ENCODE peak calls at places on chromosomes 6 and 20, in seven cellular contexts. One of them, this sample, is unnamed.

GRCh38 chr6:40907198-40907701 is 131.8 kb downstream of the UNC5CL start:
- DNase-seq in tibial nerve: no peak
- DNase-seq in ovary: no peak
- DNase-seq in testis: peak
- DNase-seq in uterus: peak
- DNase-seq in esophagus squamous epithelium: no peak
- DNase-seq in lower leg skin: peak
- DNase-seq in this sample: no peak

GRCh38 chr6:41272591-41273175 is 13.8 kb downstream of the TREM1 start:
- DNase-seq in lower leg skin: no peak
- DNase-seq in ovary: no peak
- DNase-seq in uterus: no peak
- DNase-seq in esophagus squamous epithelium: no peak
- DNase-seq in testis: no peak
- DNase-seq in tibial nerve: no peak
- DNase-seq in this sample: no peak

GRCh38 chr6:91575032-91575431 is 988.2 kb upstream of the MAP3K7 start:
- DNase-seq in uterus: no peak
- DNase-seq in lower leg skin: no peak
- DNase-seq in ovary: no peak
- DNase-seq in testis: no peak
- DNase-seq in tibial nerve: no peak
- DNase-seq in esophagus squamous epithelium: no peak
- DNase-seq in this sample: no peak

GRCh38 chr6:2498224-2498623 is 252.5 kb downstream of the MYLK4 start:
- DNase-seq in ovary: no peak
- DNase-seq in uterus: no peak
- DNase-seq in esophagus squamous epithelium: no peak
- DNase-seq in lower leg skin: no peak
- DNase-seq in testis: no peak
- DNase-seq in tibial nerve: no peak
- DNase-seq in this sample: no peak

GRCh38 chr6:6395581-6396197 is 75.2 kb upstream of the F13A1 start:
- DNase-seq in ovary: no peak
- DNase-seq in esophagus squamous epithelium: no peak
- DNase-seq in uterus: no peak
- DNase-seq in testis: no peak
- DNase-seq in tibial nerve: no peak
- DNase-seq in lower leg skin: no peak
- DNase-seq in this sample: peak

GRCh38 chr6:39143238-39143930 is 28.4 kb upstream of the SAYSD1 start:
- DNase-seq in testis: no peak
- DNase-seq in uterus: no peak
- DNase-seq in tibial nerve: no peak
- DNase-seq in ovary: no peak
- DNase-seq in lower leg skin: no peak
- DNase-seq in esophagus squamous epithelium: no peak
- DNase-seq in this sample: no peak

GRCh38 chr6:34523441-34524206 is 32.5 kb downstream of the SPDEF start:
- DNase-seq in testis: no peak
- DNase-seq in tibial nerve: no peak
- DNase-seq in esophagus squamous epithelium: no peak
- DNase-seq in ovary: no peak
- DNase-seq in lower leg skin: no peak
- DNase-seq in uterus: no peak
- DNase-seq in this sample: no peak

GRCh38 chr20:40630723-40631631 is 58.1 kb downstream of the MAFB start:
- DNase-seq in testis: no peak
- DNase-seq in ovary: no peak
- DNase-seq in lower leg skin: peak
- DNase-seq in esophagus squamous epithelium: no peak
- DNase-seq in tibial nerve: no peak
- DNase-seq in uterus: no peak
- DNase-seq in this sample: peak

GRCh38 chr6:84623956-84624680 is 140.3 kb downstream of the TBX18 start:
- DNase-seq in esophagus squamous epithelium: no peak
- DNase-seq in ovary: no peak
- DNase-seq in testis: no peak
- DNase-seq in uterus: no peak
- DNase-seq in tibial nerve: no peak
- DNase-seq in lower leg skin: no peak
- DNase-seq in this sample: no peak

GRCh38 chr6:30163090-30163917 is at the start of gene TRIM15:
- DNase-seq in esophagus squamous epithelium: no peak
- DNase-seq in ovary: no peak
- DNase-seq in uterus: no peak
- DNase-seq in lower leg skin: no peak
- DNase-seq in testis: no peak
- DNase-seq in tibial nerve: no peak
- DNase-seq in this sample: no peak
- TF ChIP-seq POLR2A in esophagus squamous epithelium: no peak
- TF ChIP-seq POLR2A in ovary: no peak
- TF ChIP-seq POLR2A in uterus: no peak
- TF ChIP-seq POLR2A in lower leg skin: no peak
- TF ChIP-seq POLR2A in testis: no peak
- TF ChIP-seq POLR2A in tibial nerve: no peak
- TF ChIP-seq POLR2A in this sample: no peak

DNA sequence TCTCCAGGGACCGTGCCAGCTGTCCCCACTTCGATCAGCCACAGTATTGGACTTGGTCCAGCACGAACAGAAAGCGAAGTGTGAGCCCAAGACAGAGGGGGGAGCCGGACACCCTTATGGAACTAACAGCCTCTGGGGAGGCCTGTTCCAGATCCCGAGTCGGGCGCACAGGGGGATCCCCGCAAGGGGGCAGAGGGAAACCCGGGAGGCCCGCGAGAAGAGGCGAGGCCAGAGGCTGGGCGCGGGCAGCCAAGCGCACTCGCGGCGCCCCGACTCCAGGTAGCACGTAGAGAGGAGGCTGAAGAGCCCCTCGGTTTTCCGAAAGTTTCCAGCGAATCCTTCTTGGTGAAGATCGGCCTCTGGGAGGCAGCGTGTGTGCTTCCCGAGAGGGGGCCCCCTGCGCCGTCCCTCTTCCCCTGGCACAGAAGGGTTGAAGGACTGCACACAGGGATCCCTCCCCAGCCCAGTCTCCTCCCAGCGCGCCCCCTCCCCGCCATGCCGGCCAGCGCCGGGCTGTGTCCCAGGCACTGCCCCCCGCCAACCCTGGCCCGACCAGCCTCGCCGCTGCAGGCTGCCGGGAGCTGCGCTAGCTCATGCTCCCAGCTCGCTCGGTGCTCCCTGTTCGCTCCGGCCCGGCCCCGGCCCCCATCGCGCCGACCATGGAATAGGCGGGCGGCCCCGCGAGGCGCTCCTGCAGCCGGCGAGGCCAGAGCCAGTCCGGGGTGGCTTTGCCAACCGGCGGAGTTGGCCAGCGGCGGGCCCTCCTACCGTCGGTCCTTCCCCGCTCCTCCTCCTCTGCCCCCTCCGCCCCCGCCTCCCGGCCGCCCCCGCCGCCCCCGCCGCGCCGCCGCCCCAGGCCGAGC is 550 bp upstream of the SLC24A3 start:
- DNase-seq in testis: peak
- DNase-seq in uterus: peak
- DNase-seq in lower leg skin: no peak
- DNase-seq in esophagus squamous epithelium: no peak
- DNase-seq in tibial nerve: no peak
- DNase-seq in ovary: peak
- DNase-seq in this sample: peak
- TF ChIP-seq CTCF in testis: no peak
- TF ChIP-seq CTCF in uterus: peak
- TF ChIP-seq CTCF in lower leg skin: no peak
- TF ChIP-seq CTCF in esophagus squamous epithelium: peak
- TF ChIP-seq CTCF in tibial nerve: no peak
- TF ChIP-seq CTCF in ovary: peak
- TF ChIP-seq CTCF in this sample: no peak

GRCh38 chr6:28816339-28816908 is 107.4 kb downstream of the TRIM27 start:
- DNase-seq in ovary: no peak
- DNase-seq in tibial nerve: no peak
- DNase-seq in lower leg skin: no peak
- DNase-seq in esophagus squamous epithelium: no peak
- DNase-seq in testis: no peak
- DNase-seq in uterus: no peak
- DNase-seq in this sample: no peak
- H3K4me3 ChIP-seq in ovary: no peak
- H3K4me3 ChIP-seq in tibial nerve: no peak
- H3K4me3 ChIP-seq in lower leg skin: no peak
- H3K4me3 ChIP-seq in esophagus squamous epithelium: no peak
- H3K4me3 ChIP-seq in testis: no peak
- H3K4me3 ChIP-seq in uterus: no peak
- H3K4me3 ChIP-seq in this sample: no peak

DNA sequence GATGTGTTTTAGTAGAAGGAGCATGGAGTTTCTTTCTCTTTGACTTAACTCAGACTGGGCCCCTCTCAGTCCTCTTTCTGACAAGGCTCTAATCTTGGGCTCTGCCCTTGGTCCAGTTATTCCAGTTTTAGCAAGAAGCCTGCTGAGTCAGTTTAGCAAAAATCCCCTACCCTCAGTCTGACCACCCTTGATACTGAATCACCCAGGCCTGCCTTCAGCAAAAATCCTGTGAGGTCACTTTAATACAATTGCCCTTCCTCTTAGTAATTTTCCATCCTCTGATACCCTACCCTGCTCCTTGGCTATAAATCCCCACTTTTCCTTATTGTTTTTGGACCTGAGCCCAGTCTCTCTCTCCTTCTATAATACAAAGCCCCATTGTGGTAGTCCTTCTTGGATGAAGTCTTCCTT is 326.7 kb upstream of the NOX3 start:
- DNase-seq in lower leg skin: no peak
- DNase-seq in ovary: no peak
- DNase-seq in esophagus squamous epithelium: no peak
- DNase-seq in uterus: no peak
- DNase-seq in tibial nerve: no peak
- DNase-seq in testis: no peak
- DNase-seq in this sample: no peak
- TF ChIP-seq POLR2A in lower leg skin: no peak
- TF ChIP-seq POLR2A in ovary: no peak
- TF ChIP-seq POLR2A in esophagus squamous epithelium: no peak
- TF ChIP-seq POLR2A in uterus: no peak
- TF ChIP-seq POLR2A in tibial nerve: no peak
- TF ChIP-seq POLR2A in testis: no peak
- TF ChIP-seq POLR2A in this sample: no peak

GRCh38 chr20:50513169-50514034 is 3.2 kb downstream of the PTPN1 start:
- DNase-seq in tibial nerve: no peak
- DNase-seq in lower leg skin: no peak
- DNase-seq in uterus: no peak
- DNase-seq in ovary: no peak
- DNase-seq in esophagus squamous epithelium: no peak
- DNase-seq in testis: no peak
- DNase-seq in this sample: no peak

GRCh38 chr20:50510706-50511401 is 671 bp downstream of the PTPN1 start:
- DNase-seq in testis: peak
- DNase-seq in esophagus squamous epithelium: no peak
- DNase-seq in ovary: peak
- DNase-seq in tibial nerve: no peak
- DNase-seq in uterus: peak
- DNase-seq in lower leg skin: no peak
- DNase-seq in this sample: peak

GRCh38 chr20:50508171-50508761 is 1.9 kb upstream of the PTPN1 start:
- DNase-seq in tibial nerve: no peak
- DNase-seq in uterus: no peak
- DNase-seq in lower leg skin: no peak
- DNase-seq in esophagus squamous epithelium: no peak
- DNase-seq in ovary: no peak
- DNase-seq in testis: no peak
- DNase-seq in this sample: no peak

GRCh38 chr20:50512323-50512722 is 2.1 kb downstream of the PTPN1 start:
- DNase-seq in ovary: no peak
- DNase-seq in uterus: no peak
- DNase-seq in lower leg skin: no peak
- DNase-seq in tibial nerve: no peak
- DNase-seq in esophagus squamous epithelium: no peak
- DNase-seq in testis: no peak
- DNase-seq in this sample: no peak

GRCh38 chr20:50509923-50510705 is at the start of gene PTPN1:
- DNase-seq in tibial nerve: peak
- DNase-seq in uterus: peak
- DNase-seq in lower leg skin: peak
- DNase-seq in ovary: peak
- DNase-seq in esophagus squamous epithelium: peak
- DNase-seq in testis: peak
- DNase-seq in this sample: peak
- TF ChIP-seq CTCF in tibial nerve: no peak
- TF ChIP-seq CTCF in uterus: peak
- TF ChIP-seq CTCF in lower leg skin: no peak
- TF ChIP-seq CTCF in ovary: no peak
- TF ChIP-seq CTCF in esophagus squamous epithelium: peak
- TF ChIP-seq CTCF in testis: no peak
- TF ChIP-seq CTCF in this sample: no peak

DNA sequence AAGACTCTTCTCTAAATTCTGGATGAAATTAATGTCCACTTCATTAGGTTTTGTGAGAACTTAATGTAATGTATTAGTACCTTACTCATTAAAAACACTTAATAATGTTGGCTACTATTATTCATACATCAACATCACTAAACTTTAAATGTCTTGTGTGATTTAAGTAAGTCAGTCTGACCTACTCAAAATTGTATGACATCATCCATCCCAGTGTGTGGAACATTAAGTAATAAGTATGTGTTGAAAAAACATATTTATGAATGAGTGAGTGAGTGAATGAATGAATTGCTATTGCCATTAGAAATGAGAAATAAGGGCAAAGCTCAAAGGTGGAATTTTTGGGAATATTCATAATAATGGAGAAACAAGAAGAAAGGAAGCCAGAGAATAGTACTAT is 285.8 kb downstream of the HTR1B start:
- DNase-seq in tibial nerve: no peak
- DNase-seq in lower leg skin: no peak
- DNase-seq in ovary: no peak
- DNase-seq in testis: no peak
- DNase-seq in esophagus squamous epithelium: no peak
- DNase-seq in uterus: no peak
- DNase-seq in this sample: no peak
- H3K4me3 ChIP-seq in tibial nerve: no peak
- H3K4me3 ChIP-seq in lower leg skin: no peak
- H3K4me3 ChIP-seq in ovary: no peak
- H3K4me3 ChIP-seq in testis: no peak
- H3K4me3 ChIP-seq in esophagus squamous epithelium: no peak
- H3K4me3 ChIP-seq in uterus: no peak
- H3K4me3 ChIP-seq in this sample: no peak

This sample was measured in NB4.